ENCODE peak calls at places on chromosomes 6 and 20, in eight cellular contexts. Q, T, G, X, V, H, E and C are unnamed samples.

GRCh38 chr6:143224516-143224915 is 163.8 kb downstream of the AIG1 start:
- DNase-seq in V (no peak), T (no peak), X (peak; percentile 18), H (no peak), E (no peak), G (no peak), Q (no peak), C (no peak)

GRCh38 chr6:63739094-63739687 is 103.6 kb downstream of the PHF3 start:
- DNase-seq in H (no peak), Q (no peak), V (no peak), G (no peak), X (no peak), T (peak; percentile 87), E (no peak), C (no peak)

GRCh38 chr20:63640086-63640485 is 13.1 kb downstream of the STMN3 start:
- DNase-seq in E (no peak), V (no peak), T (no peak), G (no peak), H (no peak), Q (no peak), X (no peak), C (no peak)

GRCh38 chr6:33802186-33803061 is 1.4 kb downstream of the MLN start:
- DNase-seq in E (no peak), V (no peak), T (no peak), X (no peak), H (no peak), G (no peak), Q (no peak), C (no peak)

GRCh38 chr6:167119680-167120556 is 3.0 kb upstream of the CCR6 start:
- DNase-seq in G (no peak), X (no peak), E (no peak), V (peak; percentile 64), Q (no peak), T (no peak), H (no peak), C (peak; percentile 43)

GRCh38 chr20:52454660-52455059 is 263.1 kb upstream of the ZFP64 start:
- DNase-seq in E (no peak), H (no peak), X (no peak), T (no peak), V (no peak), G (no peak), Q (no peak), C (no peak)

GRCh38 chr6:13229205-13230085 is 98.9 kb downstream of the TBC1D7 start:
- DNase-seq in V (no peak), T (peak; percentile 49), X (no peak), H (peak; percentile 4), Q (peak; percentile 32), E (peak; percentile 88), G (no peak), C (no peak)

GRCh38 chr6:108134213-108134973 is 31.4 kb upstream of the NR2E1 start:
- DNase-seq in Q (no peak), V (no peak), X (no peak), T (no peak), G (no peak), H (no peak), E (no peak), C (no peak)

GRCh38 chr6:135274561-135275293 is 93.6 kb downstream of the MYB start:
- DNase-seq in G (peak; percentile 20), X (no peak), V (no peak), E (no peak), Q (no peak), H (no peak), T (no peak), C (no peak)

GRCh38 chr6:124879992-124880355 is 82.3 kb upstream of the RNF217 start:
- DNase-seq in V (no peak), T (no peak), H (no peak), E (no peak), G (no peak), X (no peak), Q (no peak), C (no peak)

GRCh38 chr20:44448753-44449546 is 26.7 kb upstream of the TTPAL start:
- DNase-seq in G (peak; percentile 80), H (peak; percentile 16), Q (peak; percentile 61), T (peak; percentile 68), V (peak; percentile 66), X (no peak), E (peak; percentile 5), C (peak; percentile 65)

GRCh38 chr20:41037172-41037571 is 8.6 kb downstream of the TOP1 start:
- DNase-seq in T (no peak), G (no peak), V (no peak), H (no peak), X (no peak), Q (no peak), E (no peak), C (no peak)

GRCh38 chr6:115539531-115539930 is 521.2 kb downstream of the FRK start:
- DNase-seq in V (no peak), H (no peak), Q (no peak), E (no peak), T (no peak), G (no peak), X (no peak), C (no peak)

GRCh38 chr6:90231308-90231707 is 65.3 kb downstream of the BACH2 start:
- DNase-seq in Q (no peak), T (no peak), H (no peak), E (no peak), X (peak; percentile 28), V (no peak), G (no peak), C (no peak)

GRCh38 chr6:52183131-52183530 is 3.0 kb upstream of the IL17A start:
- DNase-seq in X (no peak), E (no peak), Q (no peak), T (no peak), G (no peak), V (no peak), H (no peak), C (no peak)

GRCh38 chr6:147203311-147204059 is 732 bp upstream of the STXBP5 start:
- DNase-seq in Q (peak; percentile 65), H (peak; percentile 24), E (peak; percentile 9), T (peak; percentile 49), G (peak; percentile 74), X (peak; percentile 80), V (peak; percentile 93), C (peak; percentile 91)

GRCh38 chr6:147202516-147203310 is 1.5 kb upstream of the STXBP5 start:
- DNase-seq in T (peak; percentile 97), H (peak; percentile 95), X (peak; percentile 95), E (peak; percentile 92), G (peak; percentile 70), V (peak; percentile 93), Q (peak; percentile 94), C (peak; percentile 98)

GRCh38 chr6:147200711-147201110 is 3.5 kb upstream of the STXBP5 start:
- DNase-seq in G (no peak), Q (no peak), T (no peak), E (no peak), H (no peak), X (no peak), V (no peak), C (no peak)

GRCh38 chr6:147204060-147204785 is at the start of gene STXBP5:
- DNase-seq in V (peak; percentile 37), T (peak; percentile 22), X (peak; percentile 64), G (peak; percentile 63), Q (peak; percentile 32), H (no peak), E (no peak), C (peak; percentile 91)

DNA sequence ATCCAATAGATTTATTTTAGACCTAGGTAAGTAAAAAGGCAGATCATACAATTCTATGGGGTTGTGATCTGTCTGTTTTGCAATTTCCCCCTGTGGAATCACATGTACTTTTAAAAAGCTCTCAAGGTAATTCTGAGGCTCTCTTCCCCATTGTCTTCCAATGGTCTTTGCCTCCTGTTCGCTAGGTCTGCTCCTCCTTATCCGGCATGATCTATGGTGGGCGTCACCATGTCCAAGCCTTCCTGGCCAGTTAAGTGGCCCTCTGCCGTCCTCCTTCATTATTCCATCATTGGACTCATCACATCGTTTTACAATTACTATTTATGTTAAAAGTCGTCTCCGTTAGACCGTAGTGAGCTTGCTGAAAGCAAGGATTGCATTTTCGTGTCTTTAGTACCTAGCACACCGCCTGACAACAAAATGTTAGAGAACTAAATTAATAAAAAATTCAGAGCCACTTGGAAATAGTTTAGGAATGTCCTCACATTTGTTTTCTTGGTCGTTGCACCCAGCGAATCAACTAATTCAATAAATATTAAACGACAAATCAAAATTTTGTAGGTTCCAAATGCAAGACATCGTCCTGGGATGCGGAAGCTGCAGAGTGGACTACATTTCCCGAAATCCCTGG is 2.2 kb upstream of the STXBP5 start:
- DNase-seq in H (no peak), E (no peak), V (peak; percentile 71), T (peak; percentile 59), X (no peak), G (no peak), Q (peak; percentile 81), C (peak; percentile 91)
- TF ChIP-seq CTCF in H (no peak), E (no peak), V (peak; percentile 21), T (no peak), X (no peak), G (no peak), Q (no peak), C (no peak)

DNA sequence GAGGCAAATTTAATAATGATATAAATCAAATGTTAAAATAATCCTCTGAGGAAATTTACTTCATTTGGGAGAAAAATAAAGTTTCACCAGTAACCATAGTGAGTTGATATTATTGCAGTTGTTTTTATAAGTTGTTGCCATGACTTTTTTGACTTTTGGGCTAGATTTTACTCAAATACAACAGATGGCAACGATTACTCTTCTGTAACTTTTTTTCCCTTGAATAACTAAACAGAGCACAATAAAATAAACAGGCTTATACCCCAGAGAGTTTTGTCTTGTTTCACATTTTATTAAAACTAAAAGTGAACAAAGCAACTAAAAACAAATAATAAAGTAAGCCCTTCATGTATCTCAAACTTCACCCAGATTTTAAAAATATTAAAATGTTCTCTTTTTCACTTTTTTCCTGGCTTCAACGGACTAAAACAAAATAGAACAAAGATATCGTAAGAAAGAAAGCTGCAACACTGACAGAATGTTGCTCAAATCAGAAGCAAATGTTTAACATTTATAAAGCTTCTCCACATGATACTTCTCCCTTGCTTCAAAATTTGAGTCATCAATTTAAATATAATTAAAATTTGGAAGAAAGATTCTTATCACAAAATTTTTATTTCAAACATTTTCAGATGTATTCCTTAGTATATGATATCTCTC is 42.5 kb upstream of the BMP5 start:
- DNase-seq in E (no peak), V (no peak), X (no peak), T (no peak), G (no peak), H (no peak), Q (no peak), C (no peak)
- TF ChIP-seq MAX in E (no peak), V (no peak), X (no peak), T (no peak), G (no peak), H (no peak), Q (no peak), C (no peak)

GRCh38 chr6:122789078-122789861 is at the start of gene SMPDL3A:
- DNase-seq in V (peak; percentile 56), X (peak; percentile 77), H (peak; percentile 57), G (peak; percentile 90), T (peak; percentile 76), Q (peak; percentile 73), E (no peak), C (peak; percentile 38)
- TF ChIP-seq POLR2A in V (peak; percentile 31), X (peak; percentile 9), H (peak; percentile 33), G (peak; percentile 33), T (peak; percentile 55), Q (peak; percentile 37), E (no peak), C (no peak)

DNA sequence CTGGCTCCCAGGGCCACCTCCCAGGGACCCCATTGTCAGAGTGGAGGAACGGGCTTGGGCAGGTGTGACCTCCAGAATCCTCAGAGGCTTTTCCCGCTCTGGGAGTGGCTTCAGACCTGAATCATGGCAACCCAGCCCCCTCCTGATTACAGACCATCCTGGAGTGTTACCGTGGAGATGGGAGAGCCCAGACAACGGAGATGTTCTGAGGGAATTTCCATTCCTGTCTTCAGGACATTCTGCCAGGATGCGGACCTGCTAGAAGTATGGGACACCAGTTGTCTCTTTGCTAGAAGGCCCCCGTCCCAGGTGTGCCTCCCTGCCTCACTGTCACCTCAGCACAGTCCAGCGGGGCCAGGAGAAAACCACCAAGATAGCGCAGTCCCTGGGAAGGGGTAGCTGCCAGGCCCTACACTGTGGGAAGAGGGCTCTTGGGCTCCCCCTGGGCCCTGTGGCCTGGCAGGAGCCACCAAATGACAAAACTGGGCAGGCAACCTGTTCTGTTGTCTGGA is 109.9 kb downstream of the PSMB1 start:
- DNase-seq in G (no peak), X (no peak), H (no peak), V (no peak), E (no peak), T (no peak), Q (no peak), C (peak; percentile 40)
- TF ChIP-seq CTCF in G (peak; percentile 54), X (no peak), H (peak; percentile 23), V (no peak), E (no peak), T (peak; percentile 52), Q (no peak), C (peak; percentile 19)